ENCODE peak calls at places on chromosomes 16 and 17, in five cellular contexts. D is Peyer's patch, B is progenitor cell of endocrine pancreas, O is vagina, K is natural killer cell. Y is an unnamed sample.

GRCh38 chr17:81499601-81499970 is 13.0 kb downstream of the ACTG1 start:
- DNase-seq in D (no peak), B (no peak), O (no peak), K (no peak), Y (no peak)

GRCh38 chr17:55845385-55845784 is 94.5 kb downstream of the PCTP start:
- DNase-seq in D (peak; percentile 63), B (peak; percentile 54), O (no peak), K (no peak), Y (no peak)

GRCh38 chr17:32803544-32803943 is 73.4 kb downstream of the MYO1D start:
- DNase-seq in D (no peak), B (no peak), O (no peak), K (no peak), Y (no peak)

GRCh38 chr16:64629622-64630021 is 492.2 kb downstream of the CDH11 start:
- DNase-seq in D (no peak), B (no peak), O (no peak), K (no peak), Y (no peak)

GRCh38 chr16:46629331-46629843 is 8.2 kb upstream of the SHCBP1 start:
- DNase-seq in D (no peak), B (no peak), O (no peak), K (no peak), Y (no peak)

GRCh38 chr16:69465083-69465721 is 40.8 kb downstream of the CYB5B start:
- DNase-seq in D (no peak), B (no peak), O (no peak), K (peak; percentile 31), Y (peak; percentile 21)

GRCh38 chr17:81251091-81251942 is 12.2 kb downstream of the NDUFAF8 start:
- DNase-seq in D (peak; percentile 87), B (no peak), O (no peak), K (no peak), Y (no peak)

GRCh38 chr17:56812971-56813388 is 20.7 kb downstream of the C17orf67 start:
- DNase-seq in D (no peak), B (no peak), O (no peak), K (no peak), Y (no peak)

GRCh38 chr17:45889579-45889978 is 4.8 kb upstream of the MAPT start:
- DNase-seq in D (no peak), B (no peak), O (no peak), K (no peak), Y (no peak)

GRCh38 chr16:50296807-50297206 is 30.5 kb downstream of the ADCY7 start:
- DNase-seq in D (peak; percentile 13), B (no peak), O (no peak), K (no peak), Y (no peak)

GRCh38 chr17:57603978-57604377 is 141.1 kb downstream of the CCDC182 start:
- DNase-seq in D (no peak), B (no peak), O (no peak), K (peak; percentile 35), Y (peak; percentile 95)

GRCh38 chr16:1279945-1280589 is 24.2 kb downstream of the TPSD1 start:
- DNase-seq in D (no peak), B (no peak), O (no peak), K (no peak), Y (no peak)

GRCh38 chr17:39573447-39574298 is 34.0 kb downstream of the NEUROD2 start:
- DNase-seq in D (peak; percentile 79), B (peak; percentile 33), O (no peak), K (no peak), Y (peak; percentile 44)

GRCh38 chr17:68291836-68292688 is 767 bp downstream of the ARSG start:
- DNase-seq in D (peak; percentile 72), B (peak; percentile 69), O (no peak), K (peak; percentile 93), Y (peak; percentile 98)

GRCh38 chr17:31134526-31134925 is 39.7 kb downstream of the NF1 start:
- DNase-seq in D (no peak), B (no peak), O (no peak), K (no peak), Y (no peak)

GRCh38 chr17:43908111-43908721 is 880 bp upstream of the MPP2 start:
- DNase-seq in D (no peak), B (no peak), O (no peak), K (no peak), Y (peak; percentile 7)

GRCh38 chr17:56694825-56695224 is 101.3 kb downstream of the NOG start:
- DNase-seq in D (no peak), B (no peak), O (no peak), K (no peak), Y (no peak)

GRCh38 chr16:17887963-17888362 is 417.2 kb upstream of the XYLT1 start:
- DNase-seq in D (no peak), B (no peak), O (no peak), K (no peak), Y (no peak)

GRCh38 chr17:50872710-50873424 is 6.7 kb upstream of the TOB1 start:
- DNase-seq in D (no peak), B (no peak), O (no peak), K (no peak), Y (peak; percentile 82)

GRCh38 chr17:78724544-78724943 is 57.5 kb downstream of the CYTH1 start:
- DNase-seq in D (no peak), B (no peak), O (no peak), K (no peak), Y (no peak)

GRCh38 chr16:17211797-17212196 is 259.0 kb downstream of the XYLT1 start:
- DNase-seq in D (no peak), B (no peak), O (no peak), K (no peak), Y (no peak)

GRCh38 chr17:58680038-58680369 is 11.8 kb downstream of the TEX14 start:
- DNase-seq in D (no peak), B (no peak), O (no peak), K (no peak), Y (no peak)

GRCh38 chr17:27535975-27536374 is 79.7 kb downstream of the KSR1 start:
- DNase-seq in D (peak; percentile 67), B (no peak), O (no peak), K (no peak), Y (no peak)

GRCh38 chr17:78715876-78716275 is 66.2 kb downstream of the CYTH1 start:
- DNase-seq in D (no peak), B (no peak), O (no peak), K (no peak), Y (no peak)

GRCh38 chr17:32519769-32520701 is 33.2 kb downstream of the CDK5R1 start:
- DNase-seq in D (no peak), B (no peak), O (no peak), K (peak; percentile 62), Y (no peak)

GRCh38 chr16:20023190-20023589 is 50.5 kb downstream of the GPR139 start:
- DNase-seq in D (no peak), B (peak; percentile 15), O (no peak), K (no peak), Y (no peak)

GRCh38 chr17:1810450-1811103 is 19.1 kb downstream of the SMYD4 start:
- DNase-seq in D (peak; percentile 69), B (no peak), O (no peak), K (no peak), Y (no peak)
- TF ChIP-seq CTCF in D (no peak), B (no peak), O (no peak), K (no peak), Y (no peak)

GRCh38 chr17:66625321-66625767 is 209.6 kb upstream of the CACNG5 start:
- DNase-seq in D (no peak), B (no peak), O (no peak), K (no peak), Y (no peak)
- TF ChIP-seq CTCF in D (peak; percentile 59), B (peak; percentile 61), O (no peak), K (no peak), Y (no peak)

GRCh38 chr16:76441886-76442285 is 164.7 kb downstream of the CNTNAP4 start:
- DNase-seq in D (no peak), B (no peak), O (no peak), K (no peak), Y (no peak)
- TF ChIP-seq CTCF in D (no peak), B (no peak), O (no peak), K (no peak), Y (no peak)

DNA sequence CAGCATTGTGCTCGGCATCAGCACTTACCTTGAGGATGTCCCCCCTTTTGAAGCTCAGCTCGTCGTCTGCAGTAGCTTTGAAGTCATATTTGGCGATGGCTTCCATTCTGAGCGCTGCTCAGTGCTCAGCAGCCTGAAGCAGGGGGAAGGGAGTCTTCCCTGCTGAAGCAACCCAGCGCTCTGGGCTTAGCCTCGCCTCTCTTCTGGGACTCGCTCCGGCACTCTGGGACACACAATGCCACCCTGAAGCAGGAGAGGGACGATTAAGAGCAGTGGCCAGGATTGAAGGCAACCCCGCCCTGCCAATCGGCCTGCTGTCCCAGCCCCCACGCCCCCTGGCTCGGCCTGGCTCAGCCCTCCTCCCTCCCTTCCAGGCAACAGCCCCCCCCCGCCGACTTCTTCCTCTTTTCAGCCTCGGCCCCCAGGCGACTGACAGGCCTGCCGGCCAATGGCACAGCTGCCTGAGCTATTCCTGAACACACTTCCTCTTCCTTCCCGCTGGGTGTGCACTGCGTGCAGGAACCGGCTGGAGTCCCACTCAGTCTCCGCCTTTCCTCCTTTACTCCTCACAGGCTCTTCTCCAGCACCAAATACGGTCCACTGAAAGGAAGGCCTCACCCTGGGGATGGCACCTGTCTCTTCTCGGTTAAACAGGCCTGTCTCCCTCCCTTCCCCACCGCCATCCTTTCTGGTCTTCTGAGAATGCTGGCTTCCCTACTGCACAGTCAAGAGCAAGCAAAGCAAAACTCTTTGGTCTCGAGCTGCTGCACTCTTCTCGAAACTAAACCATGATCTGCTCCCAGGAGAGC is 11.8 kb downstream of the GRB2 start:
- DNase-seq in D (peak; percentile 98), B (peak; percentile 96), O (peak; percentile 98), K (peak; percentile 80), Y (peak; percentile 94)
- TF ChIP-seq CTCF in D (peak; percentile 42), B (no peak), O (no peak), K (no peak), Y (no peak)

DNA sequence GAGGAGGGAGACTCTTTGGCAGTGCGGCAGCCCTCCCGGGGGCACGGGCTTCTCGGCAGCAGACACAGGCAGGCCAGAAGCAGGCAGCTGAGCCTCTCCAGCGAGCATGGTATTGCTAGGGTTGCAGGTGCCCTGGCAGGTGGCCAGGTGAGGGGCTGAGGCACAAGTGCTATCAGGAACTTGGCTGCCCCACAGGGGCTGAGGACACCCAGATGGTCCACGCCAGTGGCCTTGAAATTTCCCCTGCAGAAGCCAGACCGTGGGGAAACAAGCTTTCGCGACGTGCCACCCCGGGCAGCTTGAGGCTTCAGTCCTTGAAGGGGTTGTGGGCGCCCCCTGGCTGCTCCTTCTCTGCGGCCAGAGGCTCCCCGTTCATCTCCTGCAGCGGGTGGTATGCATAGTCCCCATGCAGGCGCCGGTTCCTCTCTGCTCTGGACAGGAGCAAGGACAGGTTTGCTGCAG is 8.5 kb downstream of the NAGPA start:
- DNase-seq in D (peak; percentile 58), B (no peak), O (no peak), K (no peak), Y (no peak)
- TF ChIP-seq CTCF in D (no peak), B (peak; percentile 52), O (no peak), K (no peak), Y (no peak)

DNA sequence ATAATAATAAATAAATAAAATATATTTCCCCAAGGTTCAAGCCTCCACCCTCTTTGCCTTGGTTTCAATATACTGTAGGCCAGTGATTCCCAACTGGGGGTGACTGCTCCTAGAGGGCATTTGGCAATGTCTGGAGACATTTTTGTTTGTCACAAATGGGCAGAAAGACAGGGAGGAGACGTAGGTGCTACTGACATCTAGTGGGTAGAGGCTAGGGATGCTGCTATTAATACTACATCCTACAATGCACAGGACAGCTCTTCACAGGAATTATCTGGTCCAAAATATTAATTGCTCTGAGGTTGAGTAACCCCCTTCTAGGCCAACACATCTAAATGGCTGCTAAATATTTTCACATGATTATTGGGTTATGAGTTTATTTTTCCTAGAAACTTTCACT is 12.8 kb upstream of the PRR14 start:
- DNase-seq in D (no peak), B (no peak), O (no peak), K (no peak), Y (peak; percentile 64)
- TF ChIP-seq CTCF in D (peak; percentile 40), B (peak; percentile 41), O (no peak), K (no peak), Y (peak; percentile 73)